ENCODE peak calls at places on chromosomes 13 and 19, in ten cellular contexts. I is endothelial cell; A is GDM1; G is stimulated activated CD4-positive, alpha-beta T cell treated with anti-CD3 and anti-CD28 coated beads, Interleukin-15, amount 100 ng/mL, for 1 hour; D is iris pigment epithelial cell; K is NCI-H2107; T is fibroblast of pulmonary artery; Z is T-helper 2 cell; Y is T-helper 9 cell; X is endodermal cell. H is an unnamed sample.

GRCh38 chr13:113602291-113602970 is 17.9 kb downstream of the TFDP1 start:
- DNase-seq in A (no peak), Y (no peak), D (no peak), Z (no peak), K (no peak), X (no peak), I (no peak), G (no peak), T (no peak), H (no peak)

GRCh38 chr13:113582841-113583631 is 1.5 kb upstream of the TFDP1 start:
- DNase-seq in D (no peak), Z (no peak), A (no peak), G (no peak), X (peak), Y (no peak), K (no peak), I (no peak), T (no peak), H (no peak)

GRCh38 chr19:17687857-17688784 is at the start of gene UNC13A:
- DNase-seq in Y (peak), T (peak), D (peak), Z (peak), K (peak), I (peak), X (peak), A (peak), G (no peak), H (no peak)

GRCh38 chr13:32001392-32001768 is 30.2 kb upstream of the FRY start:
- DNase-seq in Z (no peak), A (peak), X (peak), K (no peak), I (peak), Y (no peak), T (peak), D (peak), G (no peak), H (peak)

GRCh38 chr13:112073245-112074138 is 6.5 kb downstream of the SOX1 start:
- DNase-seq in G (no peak), I (no peak), D (no peak), Y (no peak), A (no peak), K (no peak), Z (no peak), X (peak), T (no peak), H (no peak)

GRCh38 chr13:38781539-38781938 is 94.7 kb downstream of the FREM2 start:
- DNase-seq in A (no peak), Y (no peak), Z (no peak), K (no peak), I (no peak), G (no peak), X (no peak), D (no peak), T (no peak), H (no peak)

GRCh38 chr13:75481176-75482069 is 546 bp downstream of the TBC1D4 start:
- DNase-seq in Z (no peak), X (peak), D (peak), G (no peak), I (peak), T (no peak), A (no peak), K (no peak), Y (peak), H (no peak)

GRCh38 chr13:29693297-29693945 is 97.9 kb upstream of the SLC7A1 start:
- DNase-seq in A (no peak), I (no peak), Z (no peak), G (no peak), T (no peak), K (no peak), D (no peak), X (no peak), Y (no peak), H (no peak)

GRCh38 chr13:91347212-91347995 is at the start of gene MIR17HG:
- DNase-seq in X (peak), K (peak), G (peak), Z (peak), Y (peak), D (peak), I (peak), T (peak), A (peak), H (peak)

GRCh38 chr13:74162782-74163181 is 28.6 kb upstream of the KLF12 start:
- DNase-seq in X (no peak), Y (no peak), K (no peak), I (no peak), D (no peak), T (no peak), Z (no peak), G (no peak), A (no peak), H (no peak)

GRCh38 chr13:38952827-38953226 is 37.8 kb downstream of the STOML3 start:
- DNase-seq in A (no peak), Z (no peak), D (no peak), K (no peak), X (no peak), T (no peak), I (no peak), Y (no peak), G (no peak), H (no peak)

GRCh38 chr19:30244533-30244932 is 127.7 kb upstream of the ZNF536 start:
- DNase-seq in K (no peak), D (no peak), X (no peak), Z (no peak), A (no peak), Y (no peak), G (no peak), I (no peak), T (no peak), H (no peak)

GRCh38 chr13:94054159-94054558 is 425.3 kb downstream of the DCT start:
- DNase-seq in D (no peak), K (no peak), Y (no peak), Z (no peak), X (no peak), I (no peak), T (no peak), G (no peak), A (no peak), H (no peak)

GRCh38 chr13:73673931-73674330 is 460.3 kb downstream of the KLF12 start:
- DNase-seq in K (no peak), Z (no peak), G (no peak), D (no peak), Y (no peak), X (no peak), A (no peak), I (no peak), T (no peak), H (no peak)

GRCh38 chr13:43648733-43649132 is 138.0 kb downstream of the ENOX1 start:
- DNase-seq in I (no peak), X (no peak), Y (no peak), T (peak), D (no peak), G (no peak), K (no peak), A (no peak), Z (no peak), H (no peak)

GRCh38 chr13:43085545-43085944 is 62.2 kb downstream of the DNAJC15 start:
- DNase-seq in A (no peak), K (no peak), Y (no peak), I (no peak), X (no peak), T (peak), Z (no peak), G (no peak), D (peak), H (no peak)

GRCh38 chr19:54096642-54097106 is 3.9 kb downstream of the OSCAR start:
- DNase-seq in K (no peak), I (no peak), X (peak), A (no peak), T (peak), Y (no peak), Z (no peak), D (peak), G (no peak), H (no peak)

GRCh38 chr19:52962394-52963228 is at the start of gene ZNF816:
- DNase-seq in I (peak), Y (peak), G (peak), A (peak), K (peak), X (peak), Z (peak), T (peak), D (peak), H (peak)

GRCh38 chr13:97798836-97799235 is 154.6 kb upstream of the IPO5 start:
- DNase-seq in D (peak), Y (no peak), X (no peak), T (peak), I (no peak), A (no peak), K (no peak), G (no peak), Z (no peak), H (no peak)

GRCh38 chr19:39514840-39515550 is at the start of gene SELENOV:
- DNase-seq in A (no peak), T (no peak), I (peak), G (no peak), Y (no peak), D (no peak), Z (no peak), K (no peak), X (peak), H (no peak)

GRCh38 chr13:44191504-44192171 is 182.0 kb upstream of the SERP2 start:
- DNase-seq in D (peak), G (no peak), K (no peak), Z (no peak), T (peak), X (peak), Y (peak), A (no peak), I (peak), H (peak)

H was measured in H4.